ENCODE peak calls at places on chromosomes 4 and X, in six cellular contexts. H is HEK293T; M is stimulated activated CD4-positive, alpha-beta T cell treated with anti-CD3 and anti-CD28 coated beads, Interleukin-4, amount 100 ng/mL, for 4 hours; W is hypothalamus; C is T-helper 17 cell; X is activated CD4-positive, CD25-positive, alpha-beta regulatory T cell treated with anti-CD3 and anti-CD28 coated beads, Interleukin-2, amount 50 U/mL, for 72 hours. N is an unnamed sample.

GRCh38 chr4:153040677-153041076 is 104.6 kb downstream of the FHDC1 start:
- DNase-seq in X (no peak), W (no peak), H (no peak), C (no peak), M (no peak), N (no peak)

GRCh38 chr4:25843340-25844097 is 19.3 kb downstream of the SEL1L3 start:
- DNase-seq in M (no peak), X (no peak), W (peak), C (no peak), H (no peak), N (no peak)

GRCh38 chr4:123676550-123677229 is 280.1 kb downstream of the SPRY1 start:
- DNase-seq in C (no peak), W (no peak), M (no peak), H (no peak), X (no peak), N (no peak)

GRCh38 chrX:117996918-117997480 is 119.6 kb downstream of the KLHL13 start:
- DNase-seq in H (no peak), X (no peak), W (no peak), C (no peak), M (no peak), N (no peak)

GRCh38 chr4:93409035-93409434 is 419.5 kb upstream of the ATOH1 start:
- DNase-seq in M (no peak), C (no peak), X (no peak), H (no peak), W (no peak), N (no peak)

GRCh38 chr4:148962539-148963290 is 520.5 kb upstream of the NR3C2 start:
- DNase-seq in X (no peak), H (no peak), M (no peak), W (no peak), C (no peak), N (no peak)

GRCh38 chr4:187098429-187098828 is 374.8 kb upstream of the FAT1 start:
- DNase-seq in H (no peak), W (no peak), M (no peak), C (no peak), X (no peak), N (no peak)

GRCh38 chr4:157739237-157739636 is 433.6 kb downstream of the GASK1B start:
- DNase-seq in W (no peak), X (no peak), M (no peak), H (no peak), C (no peak), N (no peak)

GRCh38 chr4:174080361-174080760 is 203.1 kb downstream of the FBXO8 start:
- DNase-seq in H (no peak), X (no peak), W (no peak), C (no peak), M (no peak), N (no peak)

GRCh38 chr4:108244576-108244975 is 75.8 kb upstream of the LEF1 start:
- DNase-seq in H (no peak), M (no peak), C (no peak), X (no peak), W (no peak), N (no peak)

N was measured in occipital lobe.